ENCODE peak calls at places on chromosomes 11 and 22, in ten cellular contexts. One of them, this sample, is unnamed.

GRCh38 chr11:8959546-8960166 is 4.6 kb downstream of the TMEM9B start:
- DNase-seq in left ventricle myocardium inferior: no peak
- DNase-seq in fibroblast of mammary gland: peak
- DNase-seq in WTC11: peak
- DNase-seq in body of pancreas: peak
- DNase-seq in kidney: no peak
- DNase-seq in activated B cell treated with CpG ODN at 0.5 μM for 24 hours: no peak
- DNase-seq in IMR-90: peak
- DNase-seq in colonic mucosa: peak
- DNase-seq in fibroblast of the aortic adventitia: peak
- DNase-seq in this sample: no peak

GRCh38 chr11:1203505-1204271 is 19.2 kb upstream of the MUC5B start:
- DNase-seq in left ventricle myocardium inferior: peak
- DNase-seq in fibroblast of mammary gland: no peak
- DNase-seq in WTC11: peak
- DNase-seq in body of pancreas: peak
- DNase-seq in kidney: peak
- DNase-seq in activated B cell treated with CpG ODN at 0.5 μM for 24 hours: no peak
- DNase-seq in IMR-90: no peak
- DNase-seq in colonic mucosa: peak
- DNase-seq in fibroblast of the aortic adventitia: no peak
- DNase-seq in this sample: no peak

GRCh38 chr11:73072935-73073481 is 69.1 kb downstream of the FCHSD2 start:
- DNase-seq in left ventricle myocardium inferior: no peak
- DNase-seq in fibroblast of mammary gland: peak
- DNase-seq in WTC11: no peak
- DNase-seq in body of pancreas: no peak
- DNase-seq in kidney: no peak
- DNase-seq in activated B cell treated with CpG ODN at 0.5 μM for 24 hours: no peak
- DNase-seq in IMR-90: peak
- DNase-seq in colonic mucosa: peak
- DNase-seq in fibroblast of the aortic adventitia: peak
- DNase-seq in this sample: no peak

GRCh38 chr11:8309862-8310261 is 46.2 kb upstream of the LMO1 start:
- DNase-seq in left ventricle myocardium inferior: no peak
- DNase-seq in fibroblast of mammary gland: no peak
- DNase-seq in WTC11: no peak
- DNase-seq in body of pancreas: peak
- DNase-seq in kidney: no peak
- DNase-seq in activated B cell treated with CpG ODN at 0.5 μM for 24 hours: no peak
- DNase-seq in IMR-90: no peak
- DNase-seq in colonic mucosa: no peak
- DNase-seq in fibroblast of the aortic adventitia: no peak
- DNase-seq in this sample: no peak

GRCh38 chr11:75627879-75628668 is 40.8 kb downstream of the MAP6 start:
- DNase-seq in left ventricle myocardium inferior: no peak
- DNase-seq in fibroblast of mammary gland: peak
- DNase-seq in WTC11: no peak
- DNase-seq in body of pancreas: no peak
- DNase-seq in kidney: no peak
- DNase-seq in activated B cell treated with CpG ODN at 0.5 μM for 24 hours: no peak
- DNase-seq in IMR-90: peak
- DNase-seq in colonic mucosa: no peak
- DNase-seq in fibroblast of the aortic adventitia: peak
- DNase-seq in this sample: no peak

GRCh38 chr22:26889794-26890193 is 232.4 kb downstream of the MIAT start:
- DNase-seq in left ventricle myocardium inferior: no peak
- DNase-seq in fibroblast of mammary gland: no peak
- DNase-seq in WTC11: no peak
- DNase-seq in body of pancreas: no peak
- DNase-seq in kidney: no peak
- DNase-seq in activated B cell treated with CpG ODN at 0.5 μM for 24 hours: no peak
- DNase-seq in IMR-90: no peak
- DNase-seq in colonic mucosa: no peak
- DNase-seq in fibroblast of the aortic adventitia: peak
- DNase-seq in this sample: no peak

GRCh38 chr11:66881927-66882452 is 25.1 kb downstream of the LRFN4 start:
- DNase-seq in left ventricle myocardium inferior: no peak
- DNase-seq in fibroblast of mammary gland: no peak
- DNase-seq in WTC11: no peak
- DNase-seq in body of pancreas: no peak
- DNase-seq in kidney: no peak
- DNase-seq in activated B cell treated with CpG ODN at 0.5 μM for 24 hours: no peak
- DNase-seq in IMR-90: no peak
- DNase-seq in colonic mucosa: no peak
- DNase-seq in fibroblast of the aortic adventitia: no peak
- DNase-seq in this sample: no peak

GRCh38 chr11:118895093-118896039 is 11.7 kb downstream of the CXCR5 start:
- DNase-seq in left ventricle myocardium inferior: no peak
- DNase-seq in fibroblast of mammary gland: no peak
- DNase-seq in WTC11: no peak
- DNase-seq in body of pancreas: peak
- DNase-seq in kidney: peak
- DNase-seq in activated B cell treated with CpG ODN at 0.5 μM for 24 hours: peak
- DNase-seq in IMR-90: no peak
- DNase-seq in colonic mucosa: no peak
- DNase-seq in fibroblast of the aortic adventitia: no peak
- DNase-seq in this sample: no peak

GRCh38 chr11:35330924-35331323 is 88.4 kb downstream of the SLC1A2 start:
- DNase-seq in left ventricle myocardium inferior: no peak
- DNase-seq in fibroblast of mammary gland: no peak
- DNase-seq in WTC11: no peak
- DNase-seq in body of pancreas: no peak
- DNase-seq in kidney: no peak
- DNase-seq in activated B cell treated with CpG ODN at 0.5 μM for 24 hours: no peak
- DNase-seq in IMR-90: no peak
- DNase-seq in colonic mucosa: no peak
- DNase-seq in fibroblast of the aortic adventitia: no peak
- DNase-seq in this sample: no peak

GRCh38 chr11:116244425-116244824 is 528.4 kb downstream of the BUD13 start:
- DNase-seq in left ventricle myocardium inferior: no peak
- DNase-seq in fibroblast of mammary gland: no peak
- DNase-seq in WTC11: no peak
- DNase-seq in body of pancreas: no peak
- DNase-seq in kidney: no peak
- DNase-seq in activated B cell treated with CpG ODN at 0.5 μM for 24 hours: no peak
- DNase-seq in IMR-90: no peak
- DNase-seq in colonic mucosa: no peak
- DNase-seq in fibroblast of the aortic adventitia: no peak
- DNase-seq in this sample: no peak

GRCh38 chr11:11563193-11563592 is 58.6 kb downstream of the GALNT18 start:
- DNase-seq in left ventricle myocardium inferior: no peak
- DNase-seq in fibroblast of mammary gland: no peak
- DNase-seq in WTC11: no peak
- DNase-seq in body of pancreas: no peak
- DNase-seq in kidney: no peak
- DNase-seq in activated B cell treated with CpG ODN at 0.5 μM for 24 hours: no peak
- DNase-seq in IMR-90: no peak
- DNase-seq in colonic mucosa: no peak
- DNase-seq in fibroblast of the aortic adventitia: no peak
- DNase-seq in this sample: no peak

GRCh38 chr11:11555228-11555627 is 66.6 kb downstream of the GALNT18 start:
- DNase-seq in left ventricle myocardium inferior: peak
- DNase-seq in fibroblast of mammary gland: no peak
- DNase-seq in WTC11: no peak
- DNase-seq in body of pancreas: peak
- DNase-seq in kidney: peak
- DNase-seq in activated B cell treated with CpG ODN at 0.5 μM for 24 hours: no peak
- DNase-seq in IMR-90: no peak
- DNase-seq in colonic mucosa: no peak
- DNase-seq in fibroblast of the aortic adventitia: peak
- DNase-seq in this sample: no peak

GRCh38 chr11:11553595-11553994 is 68.2 kb downstream of the GALNT18 start:
- DNase-seq in left ventricle myocardium inferior: peak
- DNase-seq in fibroblast of mammary gland: no peak
- DNase-seq in WTC11: no peak
- DNase-seq in body of pancreas: peak
- DNase-seq in kidney: no peak
- DNase-seq in activated B cell treated with CpG ODN at 0.5 μM for 24 hours: no peak
- DNase-seq in IMR-90: no peak
- DNase-seq in colonic mucosa: no peak
- DNase-seq in fibroblast of the aortic adventitia: no peak
- DNase-seq in this sample: no peak

GRCh38 chr11:11558826-11559225 is 63.0 kb downstream of the GALNT18 start:
- DNase-seq in left ventricle myocardium inferior: no peak
- DNase-seq in fibroblast of mammary gland: no peak
- DNase-seq in WTC11: no peak
- DNase-seq in body of pancreas: no peak
- DNase-seq in kidney: no peak
- DNase-seq in activated B cell treated with CpG ODN at 0.5 μM for 24 hours: no peak
- DNase-seq in IMR-90: no peak
- DNase-seq in colonic mucosa: no peak
- DNase-seq in fibroblast of the aortic adventitia: no peak
- DNase-seq in this sample: no peak

DNA sequence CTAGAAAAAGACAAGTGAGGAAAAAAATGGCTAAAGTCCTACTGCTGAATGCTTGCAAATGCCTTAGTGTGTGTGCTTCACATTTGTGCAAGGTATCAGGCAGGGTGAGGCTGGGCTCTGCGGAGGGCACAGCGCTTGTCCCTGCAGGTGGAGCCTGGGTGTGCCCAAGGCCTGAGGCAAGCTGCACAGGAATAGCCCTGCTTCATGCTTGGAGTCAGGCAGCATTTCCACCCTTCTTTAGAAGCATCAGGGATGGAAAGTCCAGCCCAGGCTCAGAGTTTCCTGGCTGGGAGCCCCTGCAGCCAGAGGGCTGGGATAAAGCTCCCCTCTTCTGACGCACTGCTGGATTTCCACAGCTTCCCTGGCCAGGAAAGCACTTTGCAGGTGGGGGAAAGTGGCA is 63.5 kb downstream of the GALNT18 start:
- DNase-seq in left ventricle myocardium inferior: no peak
- DNase-seq in fibroblast of mammary gland: no peak
- DNase-seq in WTC11: no peak
- DNase-seq in body of pancreas: no peak
- DNase-seq in kidney: no peak
- DNase-seq in activated B cell treated with CpG ODN at 0.5 μM for 24 hours: no peak
- DNase-seq in IMR-90: no peak
- DNase-seq in colonic mucosa: no peak
- DNase-seq in fibroblast of the aortic adventitia: no peak
- DNase-seq in this sample: no peak
- TF ChIP-seq CTCF in left ventricle myocardium inferior: peak
- TF ChIP-seq CTCF in fibroblast of mammary gland: no peak
- TF ChIP-seq CTCF in WTC11: no peak
- TF ChIP-seq CTCF in body of pancreas: no peak
- TF ChIP-seq CTCF in kidney: no peak
- TF ChIP-seq CTCF in activated B cell treated with CpG ODN at 0.5 μM for 24 hours: no peak
- TF ChIP-seq CTCF in IMR-90: no peak
- TF ChIP-seq CTCF in colonic mucosa: no peak
- TF ChIP-seq CTCF in fibroblast of the aortic adventitia: no peak
- TF ChIP-seq CTCF in this sample: no peak

GRCh38 chr11:14623036-14623435 is 20.6 kb upstream of the PDE3B start:
- DNase-seq in left ventricle myocardium inferior: no peak
- DNase-seq in fibroblast of mammary gland: no peak
- DNase-seq in WTC11: no peak
- DNase-seq in body of pancreas: no peak
- DNase-seq in kidney: no peak
- DNase-seq in activated B cell treated with CpG ODN at 0.5 μM for 24 hours: no peak
- DNase-seq in IMR-90: no peak
- DNase-seq in colonic mucosa: no peak
- DNase-seq in fibroblast of the aortic adventitia: no peak
- DNase-seq in this sample: no peak

GRCh38 chr11:14620027-14620511 is 23.5 kb upstream of the PDE3B start:
- DNase-seq in left ventricle myocardium inferior: no peak
- DNase-seq in fibroblast of mammary gland: no peak
- DNase-seq in WTC11: no peak
- DNase-seq in body of pancreas: no peak
- DNase-seq in kidney: no peak
- DNase-seq in activated B cell treated with CpG ODN at 0.5 μM for 24 hours: no peak
- DNase-seq in IMR-90: no peak
- DNase-seq in colonic mucosa: peak
- DNase-seq in fibroblast of the aortic adventitia: no peak
- DNase-seq in this sample: no peak

GRCh38 chr11:14625804-14626203 is 17.8 kb upstream of the PDE3B start:
- DNase-seq in left ventricle myocardium inferior: no peak
- DNase-seq in fibroblast of mammary gland: no peak
- DNase-seq in WTC11: no peak
- DNase-seq in body of pancreas: no peak
- DNase-seq in kidney: no peak
- DNase-seq in activated B cell treated with CpG ODN at 0.5 μM for 24 hours: no peak
- DNase-seq in IMR-90: no peak
- DNase-seq in colonic mucosa: no peak
- DNase-seq in fibroblast of the aortic adventitia: no peak
- DNase-seq in this sample: no peak

GRCh38 chr11:14619580-14619979 is 24.0 kb upstream of the PDE3B start:
- DNase-seq in left ventricle myocardium inferior: no peak
- DNase-seq in fibroblast of mammary gland: no peak
- DNase-seq in WTC11: no peak
- DNase-seq in body of pancreas: no peak
- DNase-seq in kidney: no peak
- DNase-seq in activated B cell treated with CpG ODN at 0.5 μM for 24 hours: no peak
- DNase-seq in IMR-90: no peak
- DNase-seq in colonic mucosa: no peak
- DNase-seq in fibroblast of the aortic adventitia: no peak
- DNase-seq in this sample: no peak

GRCh38 chr11:14622241-14622954 is 21.2 kb upstream of the PDE3B start:
- DNase-seq in left ventricle myocardium inferior: no peak
- DNase-seq in fibroblast of mammary gland: no peak
- DNase-seq in WTC11: no peak
- DNase-seq in body of pancreas: no peak
- DNase-seq in kidney: no peak
- DNase-seq in activated B cell treated with CpG ODN at 0.5 μM for 24 hours: no peak
- DNase-seq in IMR-90: no peak
- DNase-seq in colonic mucosa: no peak
- DNase-seq in fibroblast of the aortic adventitia: no peak
- DNase-seq in this sample: no peak
- TF ChIP-seq CTCF in left ventricle myocardium inferior: no peak
- TF ChIP-seq CTCF in fibroblast of mammary gland: no peak
- TF ChIP-seq CTCF in WTC11: no peak
- TF ChIP-seq CTCF in body of pancreas: no peak
- TF ChIP-seq CTCF in kidney: no peak
- TF ChIP-seq CTCF in activated B cell treated with CpG ODN at 0.5 μM for 24 hours: no peak
- TF ChIP-seq CTCF in IMR-90: no peak
- TF ChIP-seq CTCF in colonic mucosa: no peak
- TF ChIP-seq CTCF in fibroblast of the aortic adventitia: no peak
- TF ChIP-seq CTCF in this sample: no peak

DNA sequence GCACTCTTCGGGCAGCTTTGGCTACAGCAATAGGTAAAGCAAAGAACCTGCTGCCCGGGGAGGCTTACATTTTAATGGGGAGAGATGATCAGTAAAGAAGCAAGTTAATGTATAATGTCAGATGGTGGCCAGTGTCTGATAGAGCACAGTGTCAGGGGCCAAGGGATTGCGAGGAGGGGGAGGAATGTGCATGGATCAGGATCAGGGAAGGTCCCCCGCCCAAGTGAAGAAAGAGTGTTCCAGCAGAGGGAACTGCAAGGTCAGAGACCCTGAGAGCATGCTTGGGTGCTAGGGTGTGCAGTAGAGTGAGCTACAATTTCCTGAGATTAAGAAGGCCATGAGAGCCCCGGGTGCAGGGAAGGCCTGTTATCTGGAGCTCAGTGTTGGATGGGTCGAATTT is 39.7 kb downstream of the TIMP3 start:
- DNase-seq in left ventricle myocardium inferior: no peak
- DNase-seq in fibroblast of mammary gland: no peak
- DNase-seq in WTC11: no peak
- DNase-seq in body of pancreas: no peak
- DNase-seq in kidney: no peak
- DNase-seq in activated B cell treated with CpG ODN at 0.5 μM for 24 hours: no peak
- DNase-seq in IMR-90: no peak
- DNase-seq in colonic mucosa: no peak
- DNase-seq in fibroblast of the aortic adventitia: no peak
- DNase-seq in this sample: no peak
- TF ChIP-seq CTCF in left ventricle myocardium inferior: no peak
- TF ChIP-seq CTCF in fibroblast of mammary gland: no peak
- TF ChIP-seq CTCF in WTC11: no peak
- TF ChIP-seq CTCF in body of pancreas: no peak
- TF ChIP-seq CTCF in kidney: no peak
- TF ChIP-seq CTCF in activated B cell treated with CpG ODN at 0.5 μM for 24 hours: no peak
- TF ChIP-seq CTCF in IMR-90: no peak
- TF ChIP-seq CTCF in colonic mucosa: no peak
- TF ChIP-seq CTCF in fibroblast of the aortic adventitia: no peak
- TF ChIP-seq CTCF in this sample: no peak

GRCh38 chr22:49811014-49811791 is 16.5 kb downstream of the BRD1 start:
- DNase-seq in left ventricle myocardium inferior: no peak
- DNase-seq in fibroblast of mammary gland: no peak
- DNase-seq in WTC11: no peak
- DNase-seq in body of pancreas: no peak
- DNase-seq in kidney: no peak
- DNase-seq in activated B cell treated with CpG ODN at 0.5 μM for 24 hours: no peak
- DNase-seq in IMR-90: no peak
- DNase-seq in colonic mucosa: no peak
- DNase-seq in fibroblast of the aortic adventitia: no peak
- DNase-seq in this sample: no peak
- TF ChIP-seq CTCF in left ventricle myocardium inferior: no peak
- TF ChIP-seq CTCF in fibroblast of mammary gland: no peak
- TF ChIP-seq CTCF in WTC11: no peak
- TF ChIP-seq CTCF in body of pancreas: no peak
- TF ChIP-seq CTCF in kidney: no peak
- TF ChIP-seq CTCF in activated B cell treated with CpG ODN at 0.5 μM for 24 hours: no peak
- TF ChIP-seq CTCF in IMR-90: no peak
- TF ChIP-seq CTCF in colonic mucosa: no peak
- TF ChIP-seq CTCF in fibroblast of the aortic adventitia: no peak
- TF ChIP-seq CTCF in this sample: no peak